ENCODE peak calls at places on chromosomes 4 and X, in four cellular contexts. D, P, O and N are unnamed samples.

GRCh38 chr4:8378101-8378724 is 62.3 kb downstream of the ACOX3 start:
- DNase-seq in O (no peak), P (no peak), D (no peak), N (no peak)

GRCh38 chrX:34300871-34301270 is 168.8 kb upstream of the FAM47A start:
- DNase-seq in D (peak), P (peak), O (no peak), N (no peak)

GRCh38 chrX:23737413-23737812 is 5.7 kb downstream of the ACOT9 start:
- DNase-seq in P (no peak), D (no peak), O (no peak), N (no peak)

GRCh38 chr4:102623622-102624021 is 122.5 kb downstream of the NFKB1 start:
- DNase-seq in O (no peak), P (no peak), D (no peak), N (no peak)

GRCh38 chr4:2804973-2805501 is 12.2 kb downstream of the SH3BP2 start:
- DNase-seq in O (no peak), P (no peak), D (no peak), N (no peak)

GRCh38 chrX:110675866-110676265 is 119.8 kb downstream of the CHRDL1 start:
- DNase-seq in P (no peak), D (no peak), O (no peak), N (no peak)

GRCh38 chr4:122450847-122451246 is 5.7 kb downstream of the IL2 start:
- DNase-seq in D (peak), P (peak), O (no peak), N (peak)

GRCh38 chrX:49233887-49234555 is 881 bp upstream of the CACNA1F start:
- DNase-seq in P (no peak), D (no peak), O (no peak), N (no peak)

GRCh38 chr4:4182835-4183568 is 43.7 kb downstream of the OTOP1 start:
- DNase-seq in D (peak), P (no peak), O (no peak), N (peak)

GRCh38 chr4:76590847-76591281 is 155.8 kb downstream of the SHROOM3 start:
- DNase-seq in D (no peak), P (no peak), O (no peak), N (no peak)

GRCh38 chr4:81635747-81636146 is 164.0 kb upstream of the RASGEF1B start:
- DNase-seq in P (no peak), D (no peak), O (no peak), N (no peak)

GRCh38 chr4:5045099-5045498 is 6.2 kb upstream of the STK32B start:
- DNase-seq in P (no peak), O (no peak), D (no peak), N (no peak)

GRCh38 chrX:86066998-86067397 is 19.6 kb upstream of the CHM start:
- DNase-seq in D (no peak), O (no peak), P (no peak), N (no peak)

GRCh38 chr4:1330761-1331590 is 16.0 kb upstream of the UVSSA start:
- DNase-seq in O (no peak), D (peak), P (no peak), N (peak)

GRCh38 chrX:16666541-16666940 is 16.6 kb downstream of the S100G start:
- DNase-seq in O (no peak), D (no peak), P (peak), N (no peak)

GRCh38 chr4:143186202-143186601 is 1.5 kb downstream of the USP38 start:
- DNase-seq in O (no peak), D (no peak), P (no peak), N (no peak)